ENCODE peak calls at places on chromosomes 7 and 10, in four cellular contexts. G is PC-3, T is psoas muscle, N is brain microvascular endothelial cell. K is an unnamed sample.

GRCh38 chr10:55820071-55820470 is 541.0 kb downstream of the ZWINT start:
- DNase-seq in G (no peak), N (no peak), T (no peak), K (no peak)

GRCh38 chr7:11931306-11931705 is 99.3 kb upstream of the THSD7A start:
- DNase-seq in G (no peak), N (no peak), T (no peak), K (no peak)

GRCh38 chr10:132458595-132459251 is 61.7 kb downstream of the PWWP2B start:
- DNase-seq in G (peak; percentile 36), N (no peak), T (peak; percentile 81), K (no peak)

GRCh38 chr10:49167629-49168540 is 20.3 kb downstream of the TMEM273 start:
- DNase-seq in T (no peak), G (no peak), N (no peak), K (no peak)

GRCh38 chr10:5603091-5603847 is 63.1 kb downstream of the ASB13 start:
- DNase-seq in G (no peak), N (no peak), T (peak; percentile 32), K (no peak)

GRCh38 chr7:44782460-44782859 is 14.0 kb upstream of the PPIA start:
- DNase-seq in N (no peak), T (no peak), G (no peak), K (no peak)

GRCh38 chr7:99252166-99252895 is 20.3 kb upstream of the MYH16 start:
- DNase-seq in N (no peak), T (no peak), G (no peak), K (no peak)

GRCh38 chr10:71970331-71970730 is 6.1 kb downstream of the CHST3 start:
- DNase-seq in T (peak; percentile 73), N (no peak), G (peak; percentile 69), K (no peak)

GRCh38 chr10:103491729-103492364 is 1.7 kb upstream of the NEURL1 start:
- DNase-seq in N (peak; percentile 85), T (peak; percentile 56), G (peak; percentile 71), K (peak; percentile 68)

GRCh38 chr7:44131173-44132009 is 8.0 kb upstream of the POLD2 start:
- DNase-seq in G (peak; percentile 44), T (peak; percentile 11), N (no peak), K (no peak)

GRCh38 chr10:65518379-65518778 is 1407.5 kb upstream of the LRRTM3 start:
- DNase-seq in T (no peak), N (peak; percentile 75), G (peak; percentile 54), K (no peak)

GRCh38 chr10:77911535-77912123 is 14.9 kb downstream of the DLG5 start:
- DNase-seq in N (no peak), G (peak; percentile 96), T (no peak), K (no peak)

GRCh38 chr7:73706122-73707044 is 13.1 kb downstream of the STX1A start:
- DNase-seq in G (peak; percentile 88), T (no peak), N (peak; percentile 52), K (no peak)

GRCh38 chr7:28865494-28866257 is 92.5 kb downstream of the TRIL start:
- DNase-seq in T (no peak), G (peak; percentile 68), N (peak; percentile 47), K (peak; percentile 80)

GRCh38 chr7:117873056-117873932 is at the start of gene CTTNBP2:
- DNase-seq in N (peak; percentile 29), T (peak; percentile 72), G (peak; percentile 28), K (peak; percentile 5)

GRCh38 chr10:70093335-70093944 is 39.2 kb downstream of the AIFM2 start:
- DNase-seq in T (no peak), G (no peak), N (no peak), K (no peak)

GRCh38 chr7:24477807-24478655 is 95.2 kb upstream of the PALS2 start:
- DNase-seq in G (peak; percentile 76), T (no peak), N (peak; percentile 90), K (no peak)

GRCh38 chr7:133828906-133829305 is 298.2 kb upstream of the LRGUK start:
- DNase-seq in T (no peak), N (no peak), G (no peak), K (no peak)

GRCh38 chr10:46995234-46995633 is 84.0 kb downstream of the PTPN20 start:
- DNase-seq in G (no peak), N (no peak), T (no peak), K (no peak)

GRCh38 chr10:2949948-2950354 is 117.4 kb upstream of the PFKP start:
- DNase-seq in G (peak; percentile 50), T (no peak), N (no peak), K (no peak)